ENCODE peak calls at places on chromosomes 13 and 19, in five cellular contexts. K is stimulated activated CD8-positive, alpha-beta memory T cell treated with anti-CD3 and anti-CD28 coated beads, Interleukin-7, amount 100 ng/mL, for 4 hours; S is RWPE1; O is AG10803; N is activated CD4-positive, CD25-positive, alpha-beta regulatory T cell treated with anti-CD3 and anti-CD28 coated beads, Interleukin-2, amount 50 U/mL, for 72 hours. G is an unnamed sample.

GRCh38 chr19:1862068-1862423 is 1.3 kb downstream of the KLF16 start:
- DNase-seq in K (no peak), S (no peak), O (no peak), N (no peak), G (no peak)

GRCh38 chr13:36369268-36370107 is 23.3 kb upstream of the SPART start:
- DNase-seq in K (no peak), S (no peak), O (peak), N (no peak), G (no peak)

GRCh38 chr19:44644391-44645016 is 794 bp downstream of the PVR start:
- DNase-seq in K (no peak), S (peak), O (no peak), N (no peak), G (no peak)

GRCh38 chr19:29546583-29547190 is 20.9 kb downstream of the VSTM2B start:
- DNase-seq in K (no peak), S (no peak), O (no peak), N (peak), G (no peak)

GRCh38 chr19:5090780-5091575 is 122.1 kb downstream of the KDM4B start:
- DNase-seq in K (no peak), S (no peak), O (peak), N (no peak), G (no peak)

GRCh38 chr19:55685776-55686175 is 10.8 kb downstream of the EPN1 start:
- DNase-seq in K (no peak), S (no peak), O (no peak), N (no peak), G (no peak)

GRCh38 chr19:377801-378581 is 31.0 kb downstream of the C2CD4C start:
- DNase-seq in K (no peak), S (no peak), O (no peak), N (no peak), G (no peak)

GRCh38 chr19:1206733-1207301 is 1.2 kb downstream of the STK11 start:
- DNase-seq in K (no peak), S (no peak), O (no peak), N (peak), G (no peak)

GRCh38 chr19:15448778-15449619 is 757 bp downstream of the WIZ start:
- DNase-seq in K (no peak), S (no peak), O (no peak), N (no peak), G (no peak)

GRCh38 chr13:113196970-113197737 is 11.3 kb downstream of the PCID2 start:
- DNase-seq in K (no peak), S (no peak), O (no peak), N (no peak), G (no peak)

GRCh38 chr19:17579523-17580244 is 24.2 kb downstream of the COLGALT1 start:
- DNase-seq in K (no peak), S (peak), O (peak), N (peak), G (no peak)

GRCh38 chr19:6803036-6803404 is 30.5 kb downstream of the VAV1 start:
- DNase-seq in K (no peak), S (no peak), O (no peak), N (peak), G (no peak)

G was measured in activated CD8-positive, alpha-beta memory T cell treated with anti-CD3 and anti-CD28 coated beads for 4 hours.